ENCODE peak calls at places on chromosome 10, in four cellular contexts. S is cerebellar nuclear complex; J is left cardiac atrium; P is activated CD8-positive, alpha-beta memory T cell treated with anti-CD3 and anti-CD28 coated beads for 4 hours. M is an unnamed sample.

GRCh38 chr10:112229096-112229495 is 45.5 kb upstream of the GPAM start:
- DNase-seq in S (no peak), P (no peak), J (no peak), M (no peak)

GRCh38 chr10:70549962-70550845 is 52.3 kb downstream of the PRF1 start:
- DNase-seq in S (peak), J (peak), P (peak), M (peak)

GRCh38 chr10:74419491-74420466 is 268.8 kb downstream of the ADK start:
- DNase-seq in J (no peak), P (no peak), S (no peak), M (no peak)

GRCh38 chr10:124145109-124145860 is 51.9 kb upstream of the CHST15 start:
- DNase-seq in P (no peak), J (peak), S (no peak), M (peak)

GRCh38 chr10:71421075-71421434 is 24.3 kb downstream of the CDH23 start:
- DNase-seq in J (no peak), S (no peak), P (no peak), M (no peak)

GRCh38 chr10:88525371-88526079 is 57.6 kb downstream of the RNLS start:
- DNase-seq in S (no peak), J (no peak), P (no peak), M (no peak)

GRCh38 chr10:120480065-120480600 is 23.1 kb downstream of the PLPP4 start:
- DNase-seq in J (no peak), S (no peak), P (no peak), M (peak)

GRCh38 chr10:35561670-35562069 is 43.5 kb upstream of the GJD4 start:
- DNase-seq in P (no peak), J (peak), S (no peak), M (no peak)

GRCh38 chr10:66151346-66151745 is 774.5 kb upstream of the LRRTM3 start:
- DNase-seq in S (no peak), J (no peak), P (no peak), M (no peak)

GRCh38 chr10:130023454-130024230 is 59.6 kb upstream of the EBF3 start:
- DNase-seq in J (no peak), P (no peak), S (no peak), M (no peak)

GRCh38 chr10:24944512-24945255 is 7.7 kb downstream of the PRTFDC1 start:
- DNase-seq in P (no peak), J (no peak), S (no peak), M (no peak)

GRCh38 chr10:50610364-50610763 is 13.4 kb downstream of the SGMS1 start:
- DNase-seq in P (no peak), J (peak), S (no peak), M (no peak)

GRCh38 chr10:91597397-91597881 is 35.4 kb downstream of the PPP1R3C start:
- DNase-seq in P (no peak), S (no peak), J (no peak), M (no peak)

GRCh38 chr10:90913774-90914420 is 7.0 kb downstream of the ANKRD1 start:
- DNase-seq in P (no peak), S (no peak), J (no peak), M (no peak)

GRCh38 chr10:97173036-97173435 is 12.7 kb downstream of the SLIT1 start:
- DNase-seq in S (no peak), P (no peak), J (no peak), M (no peak)

GRCh38 chr10:129501652-129502436 is 34.8 kb downstream of the MGMT start:
- DNase-seq in P (no peak), J (no peak), S (no peak), M (no peak)

GRCh38 chr10:94107191-94107590 is 113.5 kb downstream of the PLCE1 start:
- DNase-seq in P (no peak), S (no peak), J (no peak), M (no peak)

GRCh38 chr10:107686095-107686494 is 521.6 kb upstream of the SORCS1 start:
- DNase-seq in P (no peak), J (peak), S (no peak), M (no peak)

M was measured in right atrium auricular region.